ENCODE peak calls at places on chromosomes 3 and 15, in four cellular contexts. A, L, M and F are unnamed samples.
A peak's percentile ranks its signal among the peaks of the same experiment; 100 is the strongest.

GRCh38 chr3:72474775-72475174 is 373.5 kb downstream of the SHQ1 start:
- DNase-seq in M (no peak), L (no peak), A (no peak), F (no peak)

GRCh38 chr3:127151992-127152391 is 40.9 kb upstream of the PRR23E start:
- DNase-seq in M (no peak), L (no peak), A (no peak), F (no peak)

GRCh38 chr3:73839032-73839431 is 214.3 kb upstream of the PDZRN3 start:
- DNase-seq in M (no peak), L (no peak), A (no peak), F (no peak)

GRCh38 chr15:65376767-65377104 is 1.1 kb downstream of the IGDCC3 start:
- DNase-seq in L (no peak), M (no peak), A (no peak), F (no peak)

GRCh38 chr15:34708422-34708821 is 46.4 kb downstream of the GJD2 start:
- DNase-seq in M (peak; percentile 38), A (no peak), L (no peak), F (no peak)

GRCh38 chr3:13600950-13601691 is 52.2 kb downstream of the FBLN2 start:
- DNase-seq in L (no peak), A (peak; percentile 44), M (peak; percentile 20), F (no peak)

GRCh38 chr3:50316657-50317242 is 5.8 kb downstream of the HYAL2 start:
- DNase-seq in M (no peak), L (no peak), A (peak; percentile 84), F (peak; percentile 68)

GRCh38 chr3:121834079-121834730 is 655 bp downstream of the IQCB1 start:
- DNase-seq in L (no peak), M (peak; percentile 16), A (no peak), F (peak; percentile 18)

GRCh38 chr3:165697910-165698309 is 139.3 kb downstream of the BCHE start:
- DNase-seq in L (no peak), M (no peak), A (no peak), F (no peak)

GRCh38 chr3:70000563-70001081 is 1.1 kb downstream of the SAMMSON start:
- DNase-seq in M (no peak), L (no peak), A (no peak), F (no peak)

GRCh38 chr15:47806008-47806407 is 88.7 kb downstream of the SEMA6D start:
- DNase-seq in M (no peak), A (no peak), L (no peak), F (no peak)

GRCh38 chr15:51051776-51052175 is 42.9 kb downstream of the TNFAIP8L3 start:
- DNase-seq in L (no peak), M (no peak), A (no peak), F (no peak)

GRCh38 chr15:32994810-32995424 is 199.6 kb downstream of the FMN1 start:
- DNase-seq in L (no peak), M (peak; percentile 13), A (no peak), F (no peak)

GRCh38 chr3:54217828-54218227 is 95.5 kb downstream of the CACNA2D3 start:
- DNase-seq in M (no peak), L (no peak), A (no peak), F (no peak)

GRCh38 chr15:63481105-63481810 is 23.1 kb upstream of the USP3 start:
- DNase-seq in A (peak; percentile 50), L (no peak), M (peak; percentile 54), F (peak; percentile 60)

GRCh38 chr3:172915911-172916514 is 165.5 kb downstream of the ECT2 start:
- DNase-seq in L (no peak), A (peak; percentile 47), M (no peak), F (no peak)

GRCh38 chr3:7285502-7285901 is 424.6 kb downstream of the GRM7 start:
- DNase-seq in M (no peak), A (peak; percentile 53), L (peak; percentile 24), F (no peak)

GRCh38 chr3:8994226-8994625 is 31.0 kb upstream of the RAD18 start:
- DNase-seq in A (no peak), L (no peak), M (no peak), F (no peak)

GRCh38 chr3:29757054-29757777 is 476.3 kb downstream of the RBMS3 start:
- DNase-seq in M (no peak), L (peak; percentile 69), A (no peak), F (no peak)

GRCh38 chr3:105448338-105448982 is 81.8 kb downstream of the ALCAM start:
- DNase-seq in M (no peak), A (peak; percentile 51), L (no peak), F (no peak)

GRCh38 chr3:4008205-4008604 is 209.0 kb downstream of the LRRN1 start:
- DNase-seq in M (no peak), L (no peak), A (no peak), F (no peak)

GRCh38 chr3:151044706-151045105 is 40.8 kb upstream of the MED12L start:
- DNase-seq in L (no peak), M (no peak), A (no peak), F (no peak)

GRCh38 chr3:30162579-30162978 is 443.8 kb upstream of the TGFBR2 start:
- DNase-seq in L (no peak), A (no peak), M (no peak), F (no peak)

GRCh38 chr3:55245391-55245790 is 241.7 kb downstream of the WNT5A start:
- DNase-seq in M (no peak), L (no peak), A (no peak), F (no peak)

GRCh38 chr3:132879651-132880050 is 157.4 kb upstream of the NPHP3 start:
- DNase-seq in M (no peak), L (no peak), A (no peak), F (no peak)

GRCh38 chr15:63380151-63380827 is 1.4 kb downstream of the CA12 start:
- DNase-seq in M (no peak), A (no peak), L (no peak), F (no peak)

GRCh38 chr3:101037613-101038012 is 44.4 kb upstream of the ABI3BP start:
- DNase-seq in A (no peak), L (no peak), M (no peak), F (no peak)

GRCh38 chr15:92920595-92921169 is 20.6 kb downstream of the CHD2 start:
- DNase-seq in L (no peak), M (no peak), A (no peak), F (no peak)

GRCh38 chr15:92925409-92925808 is 25.3 kb downstream of the CHD2 start:
- DNase-seq in L (no peak), M (no peak), A (no peak), F (no peak)

GRCh38 chr15:92921215-92922131 is 21.3 kb downstream of the CHD2 start:
- DNase-seq in L (peak; percentile 48), M (no peak), A (no peak), F (no peak)

GRCh38 chr15:92924216-92924615 is 24.1 kb downstream of the CHD2 start:
- DNase-seq in L (no peak), A (no peak), M (no peak), F (no peak)

DNA sequence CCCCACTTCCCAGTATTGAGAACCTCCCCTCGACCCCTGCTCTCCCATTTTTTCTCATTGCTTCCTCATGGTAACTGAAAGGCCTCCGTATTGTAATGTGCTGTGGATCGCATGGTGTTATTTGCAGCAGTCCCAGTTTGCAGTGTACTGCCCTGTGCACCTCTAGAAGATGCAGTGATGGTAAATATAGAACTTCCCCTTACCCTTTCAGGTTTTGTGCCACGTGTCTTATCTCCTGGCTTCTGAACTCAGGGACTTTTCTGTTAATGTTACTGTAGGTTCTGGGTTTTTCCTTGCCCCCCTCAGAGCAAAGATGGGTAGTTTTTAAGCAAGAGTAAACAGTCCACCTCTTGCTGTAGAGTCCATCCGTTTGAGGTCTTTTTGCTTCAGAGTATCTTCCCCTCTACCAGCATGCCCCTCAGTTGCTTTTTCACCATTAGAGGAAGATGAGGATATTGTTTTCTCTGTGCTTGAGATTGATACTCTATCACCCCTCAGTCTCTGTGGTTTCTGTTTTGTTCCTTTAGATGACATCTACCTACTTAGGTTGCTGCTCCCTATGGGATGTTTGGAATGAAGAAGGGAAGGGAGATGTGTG is 22.4 kb downstream of the CHD2 start:
- DNase-seq in L (no peak), M (no peak), A (no peak), F (no peak)
- H3K4me3 ChIP-seq in L (no peak overlapping the region), M (no peak overlapping the region), A (no peak overlapping the region), F (no peak overlapping the region)

DNA sequence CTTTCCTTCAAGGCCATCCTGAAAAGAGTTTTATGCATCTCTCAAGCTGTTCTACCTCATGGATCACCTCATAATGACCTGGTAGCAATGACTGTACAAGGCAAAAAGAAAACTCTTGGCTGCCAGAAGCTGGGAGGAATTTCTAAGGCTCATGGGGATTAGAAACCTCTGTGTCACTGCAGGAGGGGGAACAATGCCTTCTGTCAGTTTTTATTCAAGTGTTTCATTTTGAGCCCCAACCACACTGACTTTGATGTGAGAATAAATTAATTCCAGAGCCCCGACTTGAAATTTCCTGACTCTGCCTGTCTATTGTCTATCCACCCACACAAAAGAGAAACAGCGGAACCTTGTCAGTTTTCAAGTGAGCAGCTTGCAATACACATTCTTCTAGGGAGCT is 58.7 kb upstream of the MRPL3 start:
- DNase-seq in L (no peak), A (no peak), M (no peak), F (no peak)
- H3K27ac ChIP-seq in L (no peak overlapping the region), A (peak overlapping the region; percentile 92), M (no peak overlapping the region), F (no peak overlapping the region)

GRCh38 chr15:41791970-41792637 is 17.8 kb downstream of the MAPKBP1 start:
- DNase-seq in A (no peak), M (no peak), L (no peak), F (no peak)

GRCh38 chr15:41789662-41790061 is 15.4 kb downstream of the MAPKBP1 start:
- DNase-seq in M (no peak), A (no peak), L (no peak), F (no peak)

GRCh38 chr15:41791547-41791937 is 17.3 kb downstream of the MAPKBP1 start:
- DNase-seq in A (no peak), L (no peak), M (no peak), F (no peak)

GRCh38 chr15:41790169-41790568 is 15.9 kb downstream of the MAPKBP1 start:
- DNase-seq in A (no peak), M (no peak), L (no peak), F (no peak)

GRCh38 chr15:41790756-41791546 is 16.7 kb downstream of the MAPKBP1 start:
- DNase-seq in L (no peak), A (no peak), M (no peak), F (no peak)
- H3K4me3 ChIP-seq in L (no peak overlapping the region), A (no peak overlapping the region), M (no peak overlapping the region), F (no peak overlapping the region)

GRCh38 chr15:90914240-90915080 is 11.4 kb downstream of the MAN2A2 start:
- DNase-seq in M (no peak), A (no peak), L (no peak), F (no peak)

GRCh38 chr15:90916461-90916860 is 13.4 kb downstream of the MAN2A2 start:
- DNase-seq in M (no peak), L (no peak), A (no peak), F (no peak)

GRCh38 chr15:90915808-90916440 is 12.8 kb downstream of the MAN2A2 start:
- DNase-seq in A (no peak), M (no peak), L (peak; percentile 68), F (no peak)

GRCh38 chr15:90913398-90913944 is 10.4 kb downstream of the MAN2A2 start:
- DNase-seq in A (no peak), M (no peak), L (no peak), F (no peak)

DNA sequence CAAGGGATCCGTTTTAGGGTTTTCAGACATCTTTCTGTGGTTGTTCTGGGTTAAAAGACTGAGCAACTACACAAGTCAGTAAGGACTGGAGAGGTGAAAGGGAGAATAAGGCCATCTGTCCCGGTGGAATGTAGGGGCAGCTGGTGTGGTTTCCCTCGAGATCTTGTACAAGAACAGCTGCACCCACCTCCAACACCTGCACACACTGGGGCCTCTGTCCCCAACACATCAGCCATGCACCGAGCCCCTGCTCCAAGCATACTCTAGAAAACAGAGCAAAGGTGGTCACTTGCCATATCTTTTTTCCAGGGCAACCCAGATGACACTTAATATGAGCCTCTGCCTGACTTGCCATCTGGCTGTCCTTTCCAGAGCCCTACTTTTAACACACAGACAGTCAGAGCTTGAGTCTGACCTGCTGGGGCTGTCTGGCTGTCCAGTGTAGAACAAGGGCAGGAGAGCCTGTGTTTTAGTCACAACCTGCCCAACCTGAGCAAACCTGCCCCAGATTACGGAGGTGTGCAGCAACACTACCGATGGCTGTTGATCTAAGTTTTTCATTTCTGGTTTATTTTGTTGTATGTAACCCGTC is 12.2 kb downstream of the MAN2A2 start:
- DNase-seq in M (no peak), A (no peak), L (no peak), F (no peak)
- H3K27ac ChIP-seq in M (no peak overlapping the region), A (no peak overlapping the region), L (no peak overlapping the region), F (no peak overlapping the region)